ENCODE peak calls at places on chromosomes 1 and 21, in seven cellular contexts. D, T, F, I, H, K and E are unnamed samples.

GRCh38 chr21:27807596-27807995 is 840.7 kb upstream of the ADAMTS5 start:
- DNase-seq in D (no peak), T (no peak), F (no peak), I (no peak), H (peak; percentile 47), K (peak; percentile 55), E (no peak)

GRCh38 chr1:198610362-198610761 is 28.5 kb upstream of the PTPRC start:
- DNase-seq in D (no peak), T (no peak), F (no peak), I (no peak), H (no peak), K (no peak), E (no peak)

GRCh38 chr1:159076438-159076752 is 171 bp downstream of the AIM2 start:
- DNase-seq in D (no peak), T (no peak), F (no peak), I (no peak), H (no peak), K (no peak), E (no peak)

GRCh38 chr1:102463328-102463727 is 466.6 kb upstream of the OLFM3 start:
- DNase-seq in D (no peak), T (no peak), F (no peak), I (no peak), H (no peak), K (no peak), E (no peak)

GRCh38 chr1:66242646-66243547 is 291.1 kb upstream of the SGIP1 start:
- DNase-seq in D (peak; percentile 60), T (peak; percentile 93), F (peak; percentile 82), I (peak; percentile 86), H (peak; percentile 87), K (peak; percentile 94), E (peak; percentile 35)

GRCh38 chr1:117651616-117652015 is 45.8 kb downstream of the TENT5C start:
- DNase-seq in D (no peak), T (no peak), F (no peak), I (no peak), H (no peak), K (no peak), E (no peak)

GRCh38 chr21:38661296-38662223 is 144.2 kb upstream of the ETS2 start:
- DNase-seq in D (no peak), T (peak; percentile 30), F (no peak), I (peak; percentile 74), H (peak; percentile 62), K (no peak), E (no peak)

GRCh38 chr1:93735722-93736121 is 54.1 kb upstream of the BCAR3 start:
- DNase-seq in D (no peak), T (no peak), F (no peak), I (peak; percentile 94), H (peak; percentile 90), K (peak; percentile 56), E (no peak)

GRCh38 chr21:39866093-39866492 is 1.1 kb upstream of the PCP4 start:
- DNase-seq in D (no peak), T (no peak), F (no peak), I (no peak), H (no peak), K (no peak), E (no peak)

GRCh38 chr1:207824691-207825090 is 72.8 kb downstream of the CD46 start:
- DNase-seq in D (no peak), T (no peak), F (no peak), I (no peak), H (no peak), K (no peak), E (no peak)

GRCh38 chr1:62462370-62462769 is 25.5 kb downstream of the USP1 start:
- DNase-seq in D (no peak), T (no peak), F (peak; percentile 32), I (peak; percentile 43), H (no peak), K (no peak), E (no peak)

GRCh38 chr1:208007938-208008342 is 97.0 kb upstream of the CD34 start:
- DNase-seq in D (no peak), T (no peak), F (no peak), I (peak; percentile 89), H (peak; percentile 61), K (peak; percentile 78), E (no peak)

GRCh38 chr21:26003428-26003827 is 167.1 kb downstream of the APP start:
- DNase-seq in D (no peak), T (no peak), F (no peak), I (no peak), H (no peak), K (no peak), E (no peak)

GRCh38 chr1:40901886-40902633 is 39.9 kb upstream of the CITED4 start:
- DNase-seq in D (no peak), T (no peak), F (no peak), I (peak; percentile 68), H (peak; percentile 77), K (peak; percentile 91), E (peak; percentile 99)

GRCh38 chr1:16162163-16162822 is 6.4 kb upstream of the EPHA2 start:
- DNase-seq in D (peak; percentile 64), T (peak; percentile 58), F (peak; percentile 73), I (no peak), H (no peak), K (no peak), E (no peak)

GRCh38 chr1:68010094-68010493 is 40.3 kb downstream of the DIRAS3 start:
- DNase-seq in D (no peak), T (peak; percentile 32), F (no peak), I (peak; percentile 45), H (peak; percentile 47), K (peak; percentile 53), E (no peak)

GRCh38 chr1:208036177-208036808 is 125.4 kb upstream of the CD34 start:
- DNase-seq in D (no peak), T (peak; percentile 44), F (peak; percentile 45), I (no peak), H (peak; percentile 31), K (peak; percentile 68), E (no peak)

GRCh38 chr1:236282159-236282716 is 480 bp upstream of the ERO1B start:
- DNase-seq in D (no peak), T (no peak), F (peak; percentile 40), I (no peak), H (no peak), K (no peak), E (no peak)

GRCh38 chr1:5408401-5408800 is 583.8 kb downstream of the NPHP4 start:
- DNase-seq in D (no peak), T (no peak), F (no peak), I (no peak), H (no peak), K (no peak), E (no peak)

GRCh38 chr1:227949954-227950734 is 2.4 kb upstream of the WNT9A start:
- DNase-seq in D (no peak), T (no peak), F (no peak), I (no peak), H (no peak), K (no peak), E (no peak)

GRCh38 chr1:219143735-219144134 is 29.9 kb upstream of the LYPLAL1 start:
- DNase-seq in D (no peak), T (no peak), F (no peak), I (peak; percentile 50), H (peak; percentile 21), K (peak; percentile 69), E (no peak)

GRCh38 chr1:8228253-8228652 is 89.7 kb upstream of the SLC45A1 start:
- DNase-seq in D (no peak), T (no peak), F (no peak), I (no peak), H (no peak), K (no peak), E (no peak)

GRCh38 chr1:160997323-160998038 is 23.5 kb downstream of the F11R start:
- DNase-seq in D (no peak), T (peak; percentile 83), F (peak; percentile 47), I (peak; percentile 63), H (peak; percentile 64), K (peak; percentile 74), E (no peak)

GRCh38 chr1:48725331-48725730 is 51.4 kb downstream of the BEND5 start:
- DNase-seq in D (no peak), T (no peak), F (no peak), I (peak; percentile 41), H (peak; percentile 7), K (peak; percentile 10), E (no peak)

GRCh38 chr1:94325379-94326302 is 88.3 kb upstream of the ARHGAP29 start:
- DNase-seq in D (no peak), T (no peak), F (no peak), I (peak; percentile 100), H (peak; percentile 99), K (peak; percentile 99), E (peak; percentile 88)

GRCh38 chr1:78619803-78620579 is at the start of gene IFI44L:
- DNase-seq in D (no peak), T (no peak), F (peak; percentile 87), I (peak; percentile 62), H (peak; percentile 59), K (peak; percentile 57), E (no peak)

GRCh38 chr1:196381544-196381943 is 226.7 kb downstream of the KCNT2 start:
- DNase-seq in D (no peak), T (no peak), F (no peak), I (no peak), H (no peak), K (no peak), E (no peak)

GRCh38 chr1:58718435-58718834 is 18.6 kb upstream of the MYSM1 start:
- DNase-seq in D (no peak), T (no peak), F (no peak), I (no peak), H (peak; percentile 22), K (no peak), E (no peak)

GRCh38 chr1:81702903-81703302 is 97.8 kb upstream of the ADGRL2 start:
- DNase-seq in D (no peak), T (no peak), F (no peak), I (peak; percentile 95), H (peak; percentile 95), K (peak; percentile 94), E (no peak)

GRCh38 chr1:205588691-205589445 is 42.9 kb downstream of the ELK4 start:
- DNase-seq in D (peak; percentile 31), T (peak; percentile 53), F (no peak), I (peak; percentile 70), H (peak; percentile 74), K (peak; percentile 52), E (no peak)
- TF ChIP-seq CTCF in D (peak; percentile 78), T (peak; percentile 35), F (peak; percentile 27), I (peak; percentile 53), H (peak; percentile 60), K (peak; percentile 67), E (peak; percentile 59)

DNA sequence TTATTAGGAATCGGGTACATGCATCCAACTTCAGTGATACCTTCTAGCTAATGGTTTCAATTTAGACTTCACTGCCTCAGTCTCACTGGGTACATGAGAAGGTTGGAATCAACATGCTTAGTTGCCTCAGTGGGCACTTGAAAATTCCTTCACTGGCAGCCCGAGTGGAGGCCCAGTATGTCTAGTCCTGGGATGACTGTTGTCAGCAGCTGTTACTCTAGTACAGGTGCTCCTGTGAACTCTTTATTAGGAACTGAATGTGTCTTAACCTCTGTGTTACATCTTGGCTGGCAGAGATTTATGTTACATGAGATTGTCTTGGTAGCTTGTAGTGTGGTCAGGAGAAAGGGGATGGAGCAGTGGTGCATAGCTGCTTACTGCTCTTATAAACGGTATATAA is 13.4 kb downstream of the PLA2G2E start:
- DNase-seq in D (no peak), T (no peak), F (no peak), I (no peak), H (no peak), K (no peak), E (no peak)
- H3K36me3 ChIP-seq in D (peaks cover 73% of the 10 kb centered on the region), T (peaks cover 4% of the 10 kb centered on the region), F (no peaks in the 10 kb centered on the region), I (peaks cover 12% of the 10 kb centered on the region), H (peaks cover 33% of the 10 kb centered on the region), K (peaks cover 78% of the 10 kb centered on the region), E (peaks cover 38% of the 10 kb centered on the region)

GRCh38 chr1:101178688-101179491 is 57.9 kb upstream of the S1PR1 start:
- DNase-seq in D (no peak), T (no peak), F (peak; percentile 11), I (no peak), H (no peak), K (no peak), E (no peak)
- H2AFZ ChIP-seq in D (no peak overlapping the region), T (no peak overlapping the region), F (no peak overlapping the region), I (no peak overlapping the region), H (no peak overlapping the region), K (no peak overlapping the region), E (no peak overlapping the region)

GRCh38 chr1:194843077-194843476 is 1656.7 kb upstream of the B3GALT2 start:
- DNase-seq in D (no peak), T (no peak), F (no peak), I (no peak), H (no peak), K (no peak), E (no peak)
- TF ChIP-seq CTCF in D (no peak), T (no peak), F (no peak), I (no peak), H (no peak), K (no peak), E (no peak)